ENCODE peak calls at places on chromosome 12, in eight cellular contexts. N is testis, L is IMR-90, H is breast epithelium, X is right lobe of liver, O is upper lobe of left lung, I is GM12878, Y is stomach. C is an unnamed sample.

GRCh38 chr12:44127966-44128365 is 292.1 kb downstream of the TMEM117 start:
- DNase-seq in Y (no peak), L (no peak), N (no peak), I (no peak), H (no peak), O (peak; percentile 7), X (no peak), C (no peak)

GRCh38 chr12:124566181-124567034 is 1.0 kb downstream of the NCOR2 start:
- DNase-seq in H (peak; percentile 91), L (peak; percentile 66), I (no peak), O (peak; percentile 94), N (peak; percentile 94), Y (peak; percentile 88), X (peak; percentile 92), C (peak; percentile 90)

GRCh38 chr12:5227722-5228274 is 184.1 kb downstream of the KCNA5 start:
- DNase-seq in L (no peak), Y (no peak), X (no peak), H (no peak), I (no peak), N (no peak), O (no peak), C (peak; percentile 8)

GRCh38 chr12:18576104-18576622 is 161.6 kb downstream of the PLCZ1 start:
- DNase-seq in N (no peak), O (no peak), H (no peak), L (peak; percentile 44), X (no peak), Y (no peak), I (no peak), C (no peak)

GRCh38 chr12:80590085-80590484 is 117.3 kb upstream of the MYF6 start:
- DNase-seq in X (no peak), N (no peak), H (no peak), I (no peak), O (no peak), L (peak; percentile 89), Y (no peak), C (no peak)

GRCh38 chr12:87381747-87382146 is 647.5 kb downstream of the C12orf50 start:
- DNase-seq in O (no peak), H (no peak), L (no peak), N (no peak), X (no peak), Y (no peak), I (no peak), C (no peak)

GRCh38 chr12:42145197-42145549 is 499 bp upstream of the GXYLT1 start:
- DNase-seq in O (no peak), H (no peak), L (peak; percentile 11), I (no peak), X (no peak), N (no peak), Y (no peak), C (no peak)

GRCh38 chr12:56631790-56632700 is 1.9 kb upstream of the BAZ2A start:
- DNase-seq in O (peak; percentile 84), L (peak; percentile 30), X (peak; percentile 78), N (peak; percentile 81), Y (peak; percentile 82), I (no peak), H (peak; percentile 67), C (peak; percentile 46)

GRCh38 chr12:19846561-19846960 is 407.3 kb downstream of the AEBP2 start:
- DNase-seq in N (no peak), H (no peak), I (no peak), X (no peak), Y (no peak), O (no peak), L (peak; percentile 69), C (no peak)

GRCh38 chr12:8662592-8662991 is at the start of gene MFAP5:
- DNase-seq in Y (no peak), N (no peak), L (peak; percentile 25), O (no peak), I (no peak), X (no peak), H (no peak), C (no peak)

GRCh38 chr12:88453323-88453722 is 126.9 kb downstream of the KITLG start:
- DNase-seq in O (no peak), H (no peak), L (peak; percentile 72), Y (no peak), N (no peak), I (no peak), X (no peak), C (no peak)

GRCh38 chr12:18428416-18428815 is 167.1 kb downstream of the PIK3C2G start:
- DNase-seq in X (no peak), O (no peak), Y (no peak), I (no peak), N (no peak), H (no peak), L (no peak), C (no peak)

GRCh38 chr12:57637364-57637763 is 4.4 kb upstream of the B4GALNT1 start:
- DNase-seq in N (no peak), L (no peak), I (no peak), O (no peak), X (no peak), H (no peak), Y (no peak), C (no peak)

GRCh38 chr12:7916936-7917335 is 19.1 kb downstream of the SLC2A3 start:
- DNase-seq in O (no peak), Y (no peak), I (no peak), N (no peak), L (no peak), X (no peak), H (no peak), C (no peak)

GRCh38 chr12:101877816-101878811 is 734 bp downstream of the DRAM1 start:
- DNase-seq in N (peak; percentile 31), O (no peak), Y (peak; percentile 32), L (no peak), H (no peak), I (no peak), X (peak; percentile 62), C (peak; percentile 42)

GRCh38 chr12:124395284-124395752 is 100.4 kb downstream of the RFLNA start:
- DNase-seq in O (peak; percentile 56), H (no peak), Y (no peak), N (no peak), X (no peak), I (no peak), L (no peak), C (peak; percentile 88)

GRCh38 chr12:91219511-91219910 is 36.9 kb upstream of the DCN start:
- DNase-seq in I (no peak), O (no peak), N (no peak), X (no peak), H (no peak), Y (no peak), L (peak; percentile 58), C (no peak)

GRCh38 chr12:25495336-25496097 is 57.6 kb downstream of the LMNTD1 start:
- DNase-seq in H (no peak), Y (no peak), I (no peak), O (no peak), N (no peak), X (no peak), L (peak; percentile 89), C (no peak)

GRCh38 chr12:47803196-47803875 is 16.4 kb downstream of the HDAC7 start:
- DNase-seq in I (no peak), Y (no peak), X (no peak), N (no peak), O (peak; percentile 20), L (no peak), H (no peak), C (no peak)

GRCh38 chr12:44960856-44961255 is 84.7 kb upstream of the NELL2 start:
- DNase-seq in H (no peak), N (no peak), L (no peak), I (no peak), X (no peak), O (no peak), Y (no peak), C (no peak)

GRCh38 chr12:120438495-120439198 is 734 bp downstream of the COX6A1 start:
- DNase-seq in N (no peak), O (no peak), H (no peak), L (no peak), I (no peak), X (no peak), Y (no peak), C (no peak)

GRCh38 chr12:120432772-120433525 is 5.0 kb upstream of the COX6A1 start:
- DNase-seq in L (no peak), H (no peak), Y (no peak), X (no peak), I (no peak), N (no peak), O (no peak), C (no peak)

GRCh38 chr12:120439646-120440247 is 1.8 kb downstream of the COX6A1 start:
- DNase-seq in L (peak; percentile 54), O (no peak), H (peak; percentile 30), X (peak; percentile 56), Y (peak; percentile 45), I (peak; percentile 23), N (peak; percentile 57), C (peak; percentile 68)

GRCh38 chr12:120437735-120438494 is at the start of gene COX6A1:
- DNase-seq in I (peak; percentile 99), Y (peak; percentile 97), N (peak; percentile 99), O (peak; percentile 90), L (peak; percentile 97), H (peak; percentile 91), X (peak; percentile 98), C (peak; percentile 99)
- TF ChIP-seq POLR2A in I (peak; percentile 87), Y (no peak), N (no peak), O (no peak), L (peak; percentile 57), H (peak; percentile 24), X (peak; percentile 56), C (no peak)

DNA sequence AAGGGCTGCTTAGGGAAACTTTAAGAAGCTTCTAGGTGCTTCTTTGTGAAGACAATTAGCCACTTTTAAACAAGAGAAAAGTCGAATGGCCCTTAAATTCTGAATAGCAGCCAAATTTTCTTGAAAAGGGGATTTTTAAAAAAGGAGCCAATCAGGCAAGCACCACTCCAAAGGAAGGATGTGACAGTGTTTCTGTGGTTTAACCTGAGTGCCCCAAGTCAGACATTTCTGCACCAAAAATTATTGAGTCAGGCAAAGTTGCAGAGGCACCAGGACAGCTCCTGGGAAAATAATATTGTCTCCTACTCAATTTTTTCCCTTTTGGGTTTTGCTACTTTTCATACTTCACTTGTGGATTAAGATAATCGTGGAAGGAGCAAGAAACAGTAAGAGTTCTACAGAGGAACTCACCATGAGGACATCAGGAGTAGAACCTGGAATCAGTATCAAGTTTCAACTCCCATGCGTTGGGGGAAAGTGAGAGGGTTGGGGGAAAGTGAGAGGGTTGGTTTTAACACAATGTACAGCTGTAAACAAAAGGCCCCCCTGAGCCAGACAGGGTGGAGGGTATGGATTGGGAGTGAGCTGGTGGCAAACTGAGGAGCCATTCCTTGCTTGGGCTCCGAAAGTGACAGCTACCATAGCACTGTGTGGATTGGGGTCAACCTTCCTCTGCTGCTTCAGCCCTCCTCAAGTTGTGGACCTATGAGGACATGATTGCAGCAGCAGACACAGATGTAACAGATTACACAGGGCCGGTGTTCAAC is 90.8 kb downstream of the SLC38A1 start:
- DNase-seq in H (no peak), N (no peak), Y (no peak), I (peak; percentile 58), L (no peak), X (no peak), O (no peak), C (no peak)
- TF ChIP-seq POLR2A in H (no peak), N (no peak), Y (no peak), I (no peak), L (no peak), X (no peak), O (no peak), C (no peak)

GRCh38 chr12:16675438-16675837 is 69.5 kb upstream of the LMO3 start:
- DNase-seq in N (no peak), I (no peak), Y (no peak), L (no peak), O (no peak), H (no peak), X (no peak), C (no peak)
- TF ChIP-seq POLR2A in N (no peak), I (no peak), Y (no peak), L (no peak), O (no peak), H (no peak), X (no peak), C (no peak)

GRCh38 chr12:64582862-64583261 is 27.4 kb upstream of the RASSF3 start:
- DNase-seq in I (no peak), L (no peak), Y (no peak), O (no peak), N (no peak), H (no peak), X (no peak), C (no peak)
- TF ChIP-seq POLR2A in I (no peak), L (no peak), Y (no peak), O (no peak), N (no peak), H (no peak), X (no peak), C (no peak)